ENCODE peak calls at places on chromosomes 16 and 17, in seven cellular contexts. One of them, this sample, is unnamed.

GRCh38 chr17:81371910-81372760 is 23.1 kb upstream of the BAHCC1 start:
- DNase-seq in astrocyte: peak; percentile 7
- DNase-seq in GM23338: peak; percentile 63
- DNase-seq in HepG2: no peak
- DNase-seq in neural progenitor cell: peak; percentile 69
- DNase-seq in fibroblast of lung: peak; percentile 52
- DNase-seq in HCT116: peak; percentile 35
- DNase-seq in this sample: peak; percentile 68

GRCh38 chr17:82272495-82273326 is 789 bp downstream of the CSNK1D start:
- DNase-seq in GM23338: peak; percentile 48
- DNase-seq in fibroblast of lung: no peak
- DNase-seq in HCT116: no peak
- DNase-seq in HepG2: no peak
- DNase-seq in astrocyte: no peak
- DNase-seq in neural progenitor cell: peak; percentile 63
- DNase-seq in this sample: peak; percentile 50

GRCh38 chr17:79926002-79926307 is 86.7 kb upstream of the CBX4 start:
- DNase-seq in fibroblast of lung: no peak
- DNase-seq in HCT116: no peak
- DNase-seq in neural progenitor cell: no peak
- DNase-seq in astrocyte: no peak
- DNase-seq in GM23338: no peak
- DNase-seq in HepG2: no peak
- DNase-seq in this sample: no peak

GRCh38 chr17:79406316-79406715 is 204.5 kb downstream of the RBFOX3 start:
- DNase-seq in HepG2: no peak
- DNase-seq in neural progenitor cell: no peak
- DNase-seq in fibroblast of lung: no peak
- DNase-seq in HCT116: no peak
- DNase-seq in astrocyte: no peak
- DNase-seq in GM23338: no peak
- DNase-seq in this sample: no peak

GRCh38 chr17:79897243-79898063 is 58.2 kb upstream of the CBX4 start:
- DNase-seq in neural progenitor cell: no peak
- DNase-seq in HepG2: peak; percentile 51
- DNase-seq in fibroblast of lung: no peak
- DNase-seq in astrocyte: no peak
- DNase-seq in HCT116: no peak
- DNase-seq in GM23338: no peak
- DNase-seq in this sample: no peak

GRCh38 chr17:30263552-30264333 is 28.0 kb downstream of the BLMH start:
- DNase-seq in HCT116: no peak
- DNase-seq in astrocyte: peak; percentile 79
- DNase-seq in fibroblast of lung: no peak
- DNase-seq in HepG2: no peak
- DNase-seq in GM23338: no peak
- DNase-seq in neural progenitor cell: no peak
- DNase-seq in this sample: peak; percentile 15

GRCh38 chr16:8963010-8963824 is 489 bp downstream of the USP7 start:
- DNase-seq in astrocyte: no peak
- DNase-seq in HepG2: no peak
- DNase-seq in GM23338: no peak
- DNase-seq in neural progenitor cell: peak; percentile 50
- DNase-seq in HCT116: no peak
- DNase-seq in fibroblast of lung: no peak
- DNase-seq in this sample: peak; percentile 60

GRCh38 chr16:63612462-63613227 is 1509.2 kb downstream of the CDH11 start:
- DNase-seq in GM23338: peak; percentile 18
- DNase-seq in fibroblast of lung: no peak
- DNase-seq in astrocyte: no peak
- DNase-seq in neural progenitor cell: peak; percentile 92
- DNase-seq in HCT116: no peak
- DNase-seq in HepG2: no peak
- DNase-seq in this sample: no peak

GRCh38 chr16:62853887-62854286 is 817.6 kb upstream of the CDH8 start:
- DNase-seq in HCT116: no peak
- DNase-seq in GM23338: no peak
- DNase-seq in astrocyte: no peak
- DNase-seq in neural progenitor cell: no peak
- DNase-seq in fibroblast of lung: no peak
- DNase-seq in HepG2: no peak
- DNase-seq in this sample: no peak

GRCh38 chr17:29176500-29177351 is 3.5 kb downstream of the MYO18A start:
- DNase-seq in HepG2: peak; percentile 69
- DNase-seq in HCT116: no peak
- DNase-seq in fibroblast of lung: peak; percentile 29
- DNase-seq in astrocyte: no peak
- DNase-seq in GM23338: peak; percentile 80
- DNase-seq in neural progenitor cell: peak; percentile 74
- DNase-seq in this sample: peak; percentile 65

GRCh38 chr16:11742041-11742535 is 569 bp downstream of the TXNDC11 start:
- DNase-seq in neural progenitor cell: no peak
- DNase-seq in HepG2: peak; percentile 32
- DNase-seq in astrocyte: no peak
- DNase-seq in GM23338: no peak
- DNase-seq in HCT116: no peak
- DNase-seq in fibroblast of lung: peak; percentile 6
- DNase-seq in this sample: no peak

GRCh38 chr17:9242983-9243382 is 221.7 kb downstream of the NTN1 start:
- DNase-seq in HCT116: no peak
- DNase-seq in HepG2: no peak
- DNase-seq in GM23338: no peak
- DNase-seq in astrocyte: no peak
- DNase-seq in fibroblast of lung: no peak
- DNase-seq in neural progenitor cell: no peak
- DNase-seq in this sample: no peak

GRCh38 chr16:56632160-56632847 is at the start of gene MT1M:
- DNase-seq in fibroblast of lung: no peak
- DNase-seq in astrocyte: no peak
- DNase-seq in HCT116: no peak
- DNase-seq in GM23338: peak; percentile 74
- DNase-seq in neural progenitor cell: peak; percentile 66
- DNase-seq in HepG2: no peak
- DNase-seq in this sample: peak; percentile 75

GRCh38 chr16:3401719-3402397 is 843 bp downstream of the ZNF174 start:
- DNase-seq in GM23338: peak; percentile 51
- DNase-seq in HCT116: no peak
- DNase-seq in astrocyte: peak; percentile 20
- DNase-seq in fibroblast of lung: peak; percentile 6
- DNase-seq in neural progenitor cell: peak; percentile 50
- DNase-seq in HepG2: peak; percentile 18
- DNase-seq in this sample: peak; percentile 42

GRCh38 chr17:32161506-32162365 is 19.4 kb downstream of the RHOT1 start:
- DNase-seq in astrocyte: peak; percentile 92
- DNase-seq in fibroblast of lung: peak; percentile 91
- DNase-seq in GM23338: no peak
- DNase-seq in HCT116: no peak
- DNase-seq in neural progenitor cell: no peak
- DNase-seq in HepG2: no peak
- DNase-seq in this sample: peak; percentile 78

GRCh38 chr16:82852388-82852998 is 225.7 kb downstream of the CDH13 start:
- DNase-seq in neural progenitor cell: no peak
- DNase-seq in astrocyte: no peak
- DNase-seq in GM23338: no peak
- DNase-seq in fibroblast of lung: no peak
- DNase-seq in HepG2: no peak
- DNase-seq in HCT116: no peak
- DNase-seq in this sample: no peak

GRCh38 chr16:72122916-72123315 is 29.3 kb downstream of the DHX38 start:
- DNase-seq in HCT116: no peak
- DNase-seq in astrocyte: no peak
- DNase-seq in GM23338: no peak
- DNase-seq in HepG2: no peak
- DNase-seq in neural progenitor cell: no peak
- DNase-seq in fibroblast of lung: no peak
- DNase-seq in this sample: no peak

GRCh38 chr17:65987988-65988387 is 203.9 kb downstream of the CEP112 start:
- DNase-seq in HCT116: peak; percentile 66
- DNase-seq in GM23338: peak; percentile 86
- DNase-seq in neural progenitor cell: peak; percentile 64
- DNase-seq in HepG2: peak; percentile 76
- DNase-seq in astrocyte: peak; percentile 6
- DNase-seq in fibroblast of lung: peak; percentile 57
- DNase-seq in this sample: peak; percentile 45

GRCh38 chr16:19691161-19691850 is 26.7 kb downstream of the KNOP1 start:
- DNase-seq in fibroblast of lung: no peak
- DNase-seq in neural progenitor cell: no peak
- DNase-seq in astrocyte: no peak
- DNase-seq in HCT116: no peak
- DNase-seq in GM23338: no peak
- DNase-seq in HepG2: no peak
- DNase-seq in this sample: peak; percentile 35

GRCh38 chr17:78818932-78819331 is 21.7 kb downstream of the USP36 start:
- DNase-seq in neural progenitor cell: no peak
- DNase-seq in HepG2: no peak
- DNase-seq in GM23338: no peak
- DNase-seq in fibroblast of lung: no peak
- DNase-seq in HCT116: no peak
- DNase-seq in astrocyte: no peak
- DNase-seq in this sample: no peak

GRCh38 chr16:47067203-47067602 is 76.5 kb downstream of the NETO2 start:
- DNase-seq in GM23338: no peak
- DNase-seq in astrocyte: no peak
- DNase-seq in HCT116: no peak
- DNase-seq in neural progenitor cell: no peak
- DNase-seq in fibroblast of lung: no peak
- DNase-seq in HepG2: no peak
- DNase-seq in this sample: no peak

GRCh38 chr17:79732804-79733691 is 2.3 kb downstream of the ENPP7 start:
- DNase-seq in GM23338: no peak
- DNase-seq in fibroblast of lung: no peak
- DNase-seq in HCT116: no peak
- DNase-seq in HepG2: peak; percentile 54
- DNase-seq in neural progenitor cell: no peak
- DNase-seq in astrocyte: no peak
- DNase-seq in this sample: no peak

GRCh38 chr16:12907670-12908233 is 6.4 kb downstream of the SHISA9 start:
- DNase-seq in HepG2: peak; percentile 22
- DNase-seq in fibroblast of lung: no peak
- DNase-seq in neural progenitor cell: peak; percentile 58
- DNase-seq in astrocyte: no peak
- DNase-seq in HCT116: no peak
- DNase-seq in GM23338: peak; percentile 79
- DNase-seq in this sample: peak; percentile 23

GRCh38 chr16:67326472-67327309 is at the start of the genes KCTD19 and LRRC36:
- DNase-seq in fibroblast of lung: peak; percentile 24
- DNase-seq in HepG2: peak; percentile 70
- DNase-seq in GM23338: peak; percentile 96
- DNase-seq in astrocyte: no peak
- DNase-seq in neural progenitor cell: peak; percentile 95
- DNase-seq in HCT116: no peak
- DNase-seq in this sample: peak; percentile 52

GRCh38 chr17:7916799-7917198 is 710 bp upstream of the RNF227 start:
- DNase-seq in GM23338: no peak
- DNase-seq in HepG2: peak; percentile 5
- DNase-seq in neural progenitor cell: no peak
- DNase-seq in fibroblast of lung: no peak
- DNase-seq in astrocyte: peak; percentile 74
- DNase-seq in HCT116: no peak
- DNase-seq in this sample: peak; percentile 66

GRCh38 chr17:73165616-73166404 is 1.0 kb downstream of the SSTR2 start:
- DNase-seq in HepG2: no peak
- DNase-seq in HCT116: no peak
- DNase-seq in astrocyte: no peak
- DNase-seq in GM23338: peak; percentile 50
- DNase-seq in fibroblast of lung: peak; percentile 11
- DNase-seq in neural progenitor cell: peak; percentile 68
- DNase-seq in this sample: peak; percentile 52
- TF ChIP-seq EZH2 in HepG2: no peak
- TF ChIP-seq EZH2 in HCT116: no peak
- TF ChIP-seq EZH2 in astrocyte: peak; percentile 91
- TF ChIP-seq EZH2 in GM23338: peak; percentile 71
- TF ChIP-seq EZH2 in fibroblast of lung: peak; percentile 90
- TF ChIP-seq EZH2 in neural progenitor cell: peak; percentile 60
- TF ChIP-seq EZH2 in this sample: peak; percentile 83

GRCh38 chr17:42520540-42520951 is 15.5 kb upstream of the NAGLU start:
- DNase-seq in HepG2: peak; percentile 55
- DNase-seq in HCT116: no peak
- DNase-seq in astrocyte: no peak
- DNase-seq in GM23338: peak; percentile 36
- DNase-seq in neural progenitor cell: peak; percentile 36
- DNase-seq in fibroblast of lung: no peak
- DNase-seq in this sample: peak; percentile 50
- H3K27ac ChIP-seq in HepG2: peak overlapping the region; percentile 70
- H3K27ac ChIP-seq in HCT116: peak overlapping the region; percentile 93
- H3K27ac ChIP-seq in astrocyte: peak overlapping the region; percentile 100
- H3K27ac ChIP-seq in GM23338: peak overlapping the region; percentile 64
- H3K27ac ChIP-seq in neural progenitor cell: peak overlapping the region; percentile 83
- H3K27ac ChIP-seq in fibroblast of lung: peak overlapping the region; percentile 97
- H3K27ac ChIP-seq in this sample: peak overlapping the region; percentile 99

GRCh38 chr16:28193530-28194423 is 18.0 kb downstream of the XPO6 start:
- DNase-seq in HepG2: no peak
- DNase-seq in HCT116: no peak
- DNase-seq in fibroblast of lung: peak; percentile 92
- DNase-seq in astrocyte: peak; percentile 95
- DNase-seq in GM23338: no peak
- DNase-seq in neural progenitor cell: no peak
- DNase-seq in this sample: peak; percentile 92
- H3K4me3 ChIP-seq in HepG2: no peak overlapping the region
- H3K4me3 ChIP-seq in HCT116: no peak overlapping the region
- H3K4me3 ChIP-seq in fibroblast of lung: no peak overlapping the region
- H3K4me3 ChIP-seq in astrocyte: peak overlapping the region; percentile 20
- H3K4me3 ChIP-seq in GM23338: no peak overlapping the region
- H3K4me3 ChIP-seq in neural progenitor cell: no peak overlapping the region
- H3K4me3 ChIP-seq in this sample: peak overlapping the region; percentile 54

DNA sequence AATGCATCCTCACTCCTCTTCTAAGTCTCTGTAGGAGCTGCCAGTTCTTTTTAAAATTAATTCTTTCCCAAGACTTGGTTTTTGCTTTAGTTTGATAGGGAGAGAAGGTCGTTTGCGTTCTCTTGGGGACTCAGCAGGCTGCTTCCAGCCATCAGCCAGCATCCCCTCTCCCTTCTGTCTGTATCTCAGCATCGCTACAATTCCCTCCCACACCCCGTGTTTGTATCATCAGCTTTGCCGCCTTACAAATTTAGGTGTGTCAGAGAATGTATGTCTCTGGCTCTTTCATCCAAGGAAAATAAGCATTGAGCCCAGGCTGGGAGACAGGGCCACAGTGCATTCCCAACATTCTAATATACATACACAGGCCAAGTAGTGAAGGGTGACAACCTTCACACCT is 5.4 kb downstream of the HOXB6 start:
- DNase-seq in fibroblast of lung: no peak
- DNase-seq in neural progenitor cell: no peak
- DNase-seq in astrocyte: no peak
- DNase-seq in HepG2: no peak
- DNase-seq in HCT116: no peak
- DNase-seq in GM23338: no peak
- DNase-seq in this sample: no peak
- TF ChIP-seq EZH2 in fibroblast of lung: no peak
- TF ChIP-seq EZH2 in neural progenitor cell: no peak
- TF ChIP-seq EZH2 in astrocyte: no peak
- TF ChIP-seq EZH2 in HepG2: no peak
- TF ChIP-seq EZH2 in HCT116: no peak
- TF ChIP-seq EZH2 in GM23338: peak; percentile 92
- TF ChIP-seq EZH2 in this sample: no peak

GRCh38 chr17:58703137-58703846 is 10.9 kb downstream of the RAD51C start:
- DNase-seq in astrocyte: peak; percentile 78
- DNase-seq in HCT116: no peak
- DNase-seq in GM23338: no peak
- DNase-seq in HepG2: no peak
- DNase-seq in neural progenitor cell: no peak
- DNase-seq in fibroblast of lung: peak; percentile 42
- DNase-seq in this sample: peak; percentile 59
- H3K27ac ChIP-seq in astrocyte: peak overlapping the region; percentile 32
- H3K27ac ChIP-seq in HCT116: no peak overlapping the region
- H3K27ac ChIP-seq in GM23338: no peak overlapping the region
- H3K27ac ChIP-seq in HepG2: no peak overlapping the region
- H3K27ac ChIP-seq in neural progenitor cell: no peak overlapping the region
- H3K27ac ChIP-seq in fibroblast of lung: no peak overlapping the region
- H3K27ac ChIP-seq in this sample: no peak overlapping the region

GRCh38 chr17:50199211-50199633 is 2.2 kb downstream of the COL1A1 start:
- DNase-seq in GM23338: no peak
- DNase-seq in astrocyte: no peak
- DNase-seq in HepG2: no peak
- DNase-seq in neural progenitor cell: no peak
- DNase-seq in HCT116: no peak
- DNase-seq in fibroblast of lung: no peak
- DNase-seq in this sample: peak; percentile 68
- H3K4me3 ChIP-seq in GM23338: peak overlapping the region; percentile 63
- H3K4me3 ChIP-seq in astrocyte: peak overlapping the region; percentile 96
- H3K4me3 ChIP-seq in HepG2: no peak overlapping the region
- H3K4me3 ChIP-seq in neural progenitor cell: peak overlapping the region; percentile 40
- H3K4me3 ChIP-seq in HCT116: peak overlapping the region; percentile 71
- H3K4me3 ChIP-seq in fibroblast of lung: peak overlapping the region; percentile 98
- H3K4me3 ChIP-seq in this sample: peak overlapping the region; percentile 99

This sample was measured in GM23248.